ENCODE peak calls at places on chromosomes 7 and 10, in four cellular contexts. One of them, this sample, is unnamed.

GRCh38 chr10:11014671-11015141 is 3.0 kb upstream of the CELF2 start:
- DNase-seq in fibroblast of mammary gland: no peak
- DNase-seq in glutamatergic neuron: no peak
- DNase-seq in HTR-8/SVneo: no peak
- DNase-seq in this sample: no peak

GRCh38 chr10:103812431-103812830 is 42.9 kb downstream of the SH3PXD2A start:
- DNase-seq in HTR-8/SVneo: no peak
- DNase-seq in fibroblast of mammary gland: peak; percentile 47
- DNase-seq in glutamatergic neuron: no peak
- DNase-seq in this sample: no peak

GRCh38 chr7:106050002-106050742 is 61.9 kb downstream of the SYPL1 start:
- DNase-seq in glutamatergic neuron: no peak
- DNase-seq in HTR-8/SVneo: peak; percentile 53
- DNase-seq in fibroblast of mammary gland: peak; percentile 79
- DNase-seq in this sample: no peak

GRCh38 chr7:112520787-112521186 is 40.0 kb downstream of the LSMEM1 start:
- DNase-seq in HTR-8/SVneo: no peak
- DNase-seq in glutamatergic neuron: no peak
- DNase-seq in fibroblast of mammary gland: no peak
- DNase-seq in this sample: no peak

GRCh38 chr10:16950686-16951681 is 133.8 kb upstream of the RSU1 start:
- DNase-seq in fibroblast of mammary gland: peak; percentile 61
- DNase-seq in glutamatergic neuron: peak; percentile 37
- DNase-seq in HTR-8/SVneo: peak; percentile 21
- DNase-seq in this sample: no peak

GRCh38 chr10:124649209-124649608 is 95.0 kb downstream of the FAM53B start:
- DNase-seq in fibroblast of mammary gland: peak; percentile 39
- DNase-seq in HTR-8/SVneo: no peak
- DNase-seq in glutamatergic neuron: no peak
- DNase-seq in this sample: no peak

GRCh38 chr10:3850999-3851937 is 66.3 kb upstream of the KLF6 start:
- DNase-seq in HTR-8/SVneo: no peak
- DNase-seq in glutamatergic neuron: no peak
- DNase-seq in fibroblast of mammary gland: peak; percentile 94
- DNase-seq in this sample: no peak

GRCh38 chr10:117746541-117747195 is 204.1 kb downstream of the EMX2 start:
- DNase-seq in fibroblast of mammary gland: no peak
- DNase-seq in glutamatergic neuron: no peak
- DNase-seq in HTR-8/SVneo: no peak
- DNase-seq in this sample: no peak

GRCh38 chr10:88979153-88979562 is 11.4 kb upstream of the FAS start:
- DNase-seq in glutamatergic neuron: no peak
- DNase-seq in fibroblast of mammary gland: peak; percentile 93
- DNase-seq in HTR-8/SVneo: no peak
- DNase-seq in this sample: no peak